ENCODE peak calls at places on chromosome 17, in four cellular contexts. I, D, F and B are unnamed samples.

GRCh38 chr17:63096426-63096825 is 130.4 kb downstream of the TANC2 start:
- DNase-seq in I (no peak), D (no peak), F (no peak), B (no peak)

GRCh38 chr17:58575511-58575910 is 61.1 kb upstream of the MTMR4 start:
- DNase-seq in I (peak; percentile 40), D (no peak), F (no peak), B (no peak)

GRCh38 chr17:31900877-31901276 is 631 bp downstream of the UTP6 start:
- DNase-seq in I (no peak), D (no peak), F (no peak), B (peak; percentile 25)

GRCh38 chr17:43984521-43984920 is 19.9 kb upstream of the NAGS start:
- DNase-seq in I (no peak), D (no peak), F (no peak), B (no peak)

GRCh38 chr17:12395733-12396354 is 269.8 kb upstream of the MYOCD start:
- DNase-seq in I (peak; percentile 26), D (no peak), F (peak; percentile 22), B (no peak)

GRCh38 chr17:79372470-79373238 is 238.2 kb downstream of the RBFOX3 start:
- DNase-seq in I (no peak), D (no peak), F (no peak), B (no peak)

GRCh38 chr17:81392909-81393654 is 2.2 kb upstream of the BAHCC1 start:
- DNase-seq in I (no peak), D (no peak), F (no peak), B (no peak)

GRCh38 chr17:59149051-59149450 is 5.9 kb downstream of the SKA2 start:
- DNase-seq in I (no peak), D (no peak), F (no peak), B (no peak)

GRCh38 chr17:4968166-4968915 is 724 bp upstream of the SPAG7 start:
- DNase-seq in I (no peak), D (peak; percentile 29), F (no peak), B (no peak)

GRCh38 chr17:51029568-51030463 is 90.9 kb downstream of the SPAG9 start:
- DNase-seq in I (no peak), D (peak; percentile 55), F (peak; percentile 55), B (peak; percentile 85)

GRCh38 chr17:33674685-33675084 is 381.6 kb upstream of the ASIC2 start:
- DNase-seq in I (peak; percentile 59), D (peak; percentile 37), F (peak; percentile 72), B (peak; percentile 53)

GRCh38 chr17:42744283-42744805 is 496 bp downstream of the EZH1 start:
- DNase-seq in I (peak; percentile 33), D (no peak), F (peak; percentile 83), B (peak; percentile 68)

GRCh38 chr17:6914711-6915110 is 81.1 kb upstream of the ALOX12 start:
- DNase-seq in I (no peak), D (no peak), F (no peak), B (no peak)

GRCh38 chr17:79874329-79874981 is 35.2 kb upstream of the CBX4 start:
- DNase-seq in I (peak; percentile 51), D (peak; percentile 12), F (peak; percentile 73), B (peak; percentile 9)